ENCODE peak calls at places on chromosomes 4 and X, in eight cellular contexts. C is heart right ventricle; J is cardiac muscle cell; T is suprapubic skin; G is fibroblast of lung; F is naive thymus-derived CD4-positive, alpha-beta T cell; B is MM.1S; W is left lung. D is an unnamed sample.

GRCh38 chr4:53775381-53775780 is 184.1 kb upstream of the LNX1 start:
- DNase-seq in F (no peak), W (no peak), C (no peak), B (no peak), G (peak; percentile 69), T (no peak), J (no peak), D (no peak)

GRCh38 chr4:38764292-38764691 is 18.5 kb downstream of the TLR10 start:
- DNase-seq in B (no peak), T (no peak), F (no peak), J (no peak), W (no peak), C (no peak), G (no peak), D (no peak)

GRCh38 chr4:113222431-113222979 is 173.1 kb downstream of the ANK2 start:
- DNase-seq in B (no peak), T (no peak), J (no peak), W (no peak), F (no peak), G (peak; percentile 48), C (no peak), D (no peak)

GRCh38 chr4:151688003-151688784 is 72.6 kb downstream of the GATB start:
- DNase-seq in J (peak; percentile 39), C (no peak), T (no peak), F (no peak), B (no peak), W (no peak), G (peak; percentile 65), D (no peak)

GRCh38 chrX:121308276-121308805 is 260.9 kb downstream of the GLUD2 start:
- DNase-seq in W (no peak), G (peak; percentile 89), C (peak; percentile 4), T (no peak), J (peak; percentile 24), B (peak; percentile 87), F (no peak), D (no peak)

GRCh38 chrX:104112326-104112951 is at the start of gene ZCCHC18:
- DNase-seq in G (peak; percentile 78), W (peak; percentile 76), B (peak; percentile 68), T (no peak), J (peak; percentile 88), F (no peak), C (peak; percentile 32), D (peak; percentile 47)

GRCh38 chr4:74964311-74964710 is 31.4 kb downstream of the PARM1 start:
- DNase-seq in J (no peak), G (no peak), T (no peak), C (no peak), W (no peak), B (no peak), F (no peak), D (no peak)

GRCh38 chr4:102008711-102009110 is 218.2 kb downstream of the BANK1 start:
- DNase-seq in G (peak; percentile 3), F (no peak), T (no peak), W (no peak), C (no peak), J (no peak), B (no peak), D (no peak)

GRCh38 chrX:16547644-16548043 is 102.3 kb upstream of the S100G start:
- DNase-seq in F (no peak), G (no peak), C (no peak), W (no peak), T (no peak), B (no peak), J (no peak), D (no peak)
- H3K27ac ChIP-seq in F (no peak overlapping the region), G (no peak overlapping the region), C (no peak overlapping the region), W (no peak overlapping the region), T (no peak overlapping the region), B (no peak overlapping the region), J (no peak overlapping the region), D (no peak overlapping the region)

DNA sequence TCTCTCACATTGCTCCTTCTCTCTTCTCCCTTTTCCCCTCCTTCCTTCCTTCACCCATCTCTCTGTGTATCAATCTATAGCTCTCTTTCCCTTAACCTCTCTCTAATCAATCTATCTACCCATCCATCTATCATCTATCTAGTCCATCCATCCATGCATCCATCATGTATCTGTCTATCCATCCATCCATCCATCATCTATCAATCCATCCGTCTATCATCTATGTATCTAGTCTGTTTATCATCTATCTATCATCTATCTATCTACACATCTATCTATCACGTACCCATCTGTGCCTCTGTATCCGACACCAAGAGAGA is 307.5 kb downstream of the DHRSX start:
- DNase-seq in B (no peak), W (no peak), F (no peak), G (no peak), C (no peak), J (no peak), T (no peak), D (no peak)
- H3K27me3 ChIP-seq in B (no peaks in the 10 kb centered on the region), W (no peaks in the 10 kb centered on the region), F (no peaks in the 10 kb centered on the region), G (no peaks in the 10 kb centered on the region), C (no peaks in the 10 kb centered on the region), J (no peaks in the 10 kb centered on the region), T (no peaks in the 10 kb centered on the region), D (no peaks in the 10 kb centered on the region)

GRCh38 chrX:19882066-19882775 is 5.2 kb downstream of the SH3KBP1 start:
- DNase-seq in F (no peak), W (no peak), G (peak; percentile 24), J (no peak), C (no peak), B (no peak), T (no peak), D (no peak)
- H3K4me1 ChIP-seq in F (peaks cover 5% of the 10 kb centered on the region), W (no peaks in the 10 kb centered on the region), G (peaks cover 11% of the 10 kb centered on the region), J (no peaks in the 10 kb centered on the region), C (peaks cover 9% of the 10 kb centered on the region), B (peaks cover 38% of the 10 kb centered on the region), T (no peaks in the 10 kb centered on the region), D (peaks cover 6% of the 10 kb centered on the region)

DNA sequence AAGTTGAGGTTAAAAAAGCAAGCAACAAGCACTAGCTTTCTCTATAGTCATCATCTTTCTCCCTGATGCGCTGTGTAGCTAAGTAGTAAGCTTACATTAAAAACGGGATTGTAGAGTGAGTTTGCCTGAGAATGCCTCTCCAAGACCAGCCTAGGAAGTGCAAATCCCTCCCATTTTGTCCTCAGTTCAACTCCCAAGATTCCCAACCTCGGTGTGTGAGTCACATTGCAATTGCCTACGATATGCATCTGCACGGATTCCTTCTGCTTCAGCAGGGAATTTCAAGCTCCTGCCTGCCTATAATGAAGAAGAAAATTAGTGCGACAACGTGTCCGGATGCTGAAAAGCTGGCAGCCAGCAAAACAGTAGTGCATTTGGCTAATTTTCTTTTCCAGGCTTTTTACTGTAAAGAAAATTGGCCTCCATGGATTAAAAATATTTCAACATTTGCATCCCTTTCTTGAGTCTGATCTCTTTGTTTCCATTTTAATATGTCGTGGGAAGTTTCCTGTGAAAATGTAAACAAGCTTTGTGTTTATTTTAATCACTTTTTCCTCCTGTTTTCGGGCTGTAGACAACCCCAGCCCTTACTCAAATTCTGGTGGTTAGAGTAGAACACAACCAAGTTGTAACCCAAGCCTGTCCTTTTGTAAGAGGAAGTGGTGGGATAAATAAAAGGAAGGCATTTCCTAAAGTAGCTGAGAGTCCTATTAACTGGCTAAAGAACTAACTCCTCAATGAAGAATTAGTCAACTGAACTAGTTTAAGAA is 58.4 kb upstream of the TET2 start:
- DNase-seq in F (no peak), G (peak; percentile 98), J (no peak), C (peak; percentile 23), B (no peak), W (no peak), T (no peak), D (no peak)
- H3K27ac ChIP-seq in F (no peak overlapping the region), G (peak overlapping the region; percentile 64), J (no peak overlapping the region), C (no peak overlapping the region), B (no peak overlapping the region), W (peak overlapping the region; percentile 64), T (peak overlapping the region; percentile 9), D (peak overlapping the region; percentile 4)

GRCh38 chrX:108435261-108435660 is 3.0 kb downstream of the COL4A6 start:
- DNase-seq in C (no peak), J (no peak), G (no peak), W (no peak), T (no peak), B (no peak), F (no peak), D (no peak)

GRCh38 chrX:108439961-108440696 is 491 bp downstream of the COL4A5 start:
- DNase-seq in W (no peak), B (no peak), T (no peak), J (peak; percentile 67), F (no peak), G (peak; percentile 49), C (no peak), D (peak; percentile 30)

GRCh38 chrX:108437354-108437753 is 868 bp downstream of the COL4A6 start:
- DNase-seq in F (no peak), T (no peak), W (no peak), G (no peak), J (peak; percentile 23), C (no peak), B (no peak), D (no peak)

GRCh38 chrX:108439434-108439883 is at the start of gene COL4A5:
- DNase-seq in F (no peak), T (no peak), W (no peak), C (peak; percentile 48), B (peak; percentile 69), J (peak; percentile 92), G (peak; percentile 94), D (peak; percentile 43)

GRCh38 chrX:108437789-108438623 is at the start of gene COL4A6:
- DNase-seq in T (no peak), F (no peak), C (peak; percentile 5), B (no peak), G (no peak), J (peak; percentile 71), W (no peak), D (peak; percentile 27)
- H3K27me3 ChIP-seq in T (no peaks in the 10 kb centered on the region), F (no peaks in the 10 kb centered on the region), C (no peaks in the 10 kb centered on the region), B (no peaks in the 10 kb centered on the region), G (no peaks in the 10 kb centered on the region), J (no peaks in the 10 kb centered on the region), W (peaks cover 11% of the 10 kb centered on the region), D (no peaks in the 10 kb centered on the region)

GRCh38 chr4:121100093-121100775 is 27.9 kb upstream of the NDNF start:
- DNase-seq in J (no peak), W (no peak), F (no peak), B (peak; percentile 63), G (no peak), T (no peak), C (no peak), D (no peak)
- H3K4me1 ChIP-seq in J (peaks cover 8% of the 10 kb centered on the region), W (no peaks in the 10 kb centered on the region), F (no peaks in the 10 kb centered on the region), B (peaks cover 40% of the 10 kb centered on the region), G (no peaks in the 10 kb centered on the region), T (no peaks in the 10 kb centered on the region), C (no peaks in the 10 kb centered on the region), D (peaks cover 8% of the 10 kb centered on the region)

DNA sequence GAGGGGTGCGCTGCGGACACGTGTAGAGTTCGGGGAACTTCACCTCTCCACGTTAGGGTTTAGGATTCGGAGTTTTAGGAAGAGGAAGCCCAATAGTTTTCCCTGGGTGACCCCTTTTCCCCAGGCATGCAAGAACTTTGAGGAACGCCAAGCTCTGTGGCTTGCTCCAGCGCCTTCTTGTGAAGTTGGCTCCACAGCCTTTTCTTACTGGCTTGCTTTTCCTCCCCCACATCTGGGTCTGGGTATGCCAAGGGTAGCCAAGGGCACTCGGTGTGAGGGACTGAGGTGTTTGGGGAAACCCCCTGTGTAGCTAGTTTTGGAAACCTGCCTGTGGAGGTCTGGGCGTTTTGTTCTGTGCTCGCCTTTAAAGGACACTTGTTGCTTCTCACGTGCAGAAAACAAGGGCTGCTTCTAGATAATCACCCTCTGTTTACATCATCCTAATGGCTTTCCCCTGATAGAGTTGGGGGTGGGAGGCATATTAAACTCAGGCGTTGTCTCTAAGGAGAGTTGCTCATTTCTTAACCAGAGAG is 746 bp downstream of the EDNRA start:
- DNase-seq in W (no peak), F (no peak), J (peak; percentile 54), T (no peak), C (no peak), B (no peak), G (peak; percentile 38), D (no peak)
- H3K27ac ChIP-seq in W (peak overlapping the region; percentile 71), F (no peak overlapping the region), J (peak overlapping the region; percentile 94), T (peak overlapping the region; percentile 60), C (peak overlapping the region; percentile 78), B (no peak overlapping the region), G (peak overlapping the region; percentile 18), D (peak overlapping the region; percentile 75)